ENCODE peak calls at places on chromosomes 6 and 20, in six cellular contexts. B, I, Q, L, T and K are unnamed samples.

GRCh38 chr20:59765599-59766177 is 161.3 kb downstream of the PHACTR3 start:
- DNase-seq in B (no peak), I (no peak), Q (peak; percentile 21), L (no peak), T (no peak), K (no peak)

GRCh38 chr6:130744601-130745382 is 82.4 kb upstream of the SMLR1 start:
- DNase-seq in B (no peak), I (no peak), Q (no peak), L (no peak), T (no peak), K (no peak)

GRCh38 chr6:117906454-117906904 is 585 bp upstream of the SLC35F1 start:
- DNase-seq in B (no peak), I (no peak), Q (no peak), L (no peak), T (no peak), K (no peak)

GRCh38 chr20:24663496-24663895 is 194.1 kb downstream of the SYNDIG1 start:
- DNase-seq in B (no peak), I (no peak), Q (no peak), L (peak; percentile 58), T (no peak), K (no peak)

GRCh38 chr20:10385850-10386544 is 48.0 kb downstream of the MKKS start:
- DNase-seq in B (no peak), I (no peak), Q (no peak), L (no peak), T (no peak), K (no peak)

GRCh38 chr6:130503146-130503545 is 137.3 kb downstream of the TMEM200A start:
- DNase-seq in B (no peak), I (no peak), Q (no peak), L (no peak), T (no peak), K (no peak)

GRCh38 chr6:125220712-125221111 is 67.1 kb downstream of the TPD52L1 start:
- DNase-seq in B (no peak), I (no peak), Q (peak; percentile 70), L (no peak), T (peak; percentile 37), K (no peak)

GRCh38 chr6:82371799-82372508 is 8.3 kb downstream of the TPBG start:
- DNase-seq in B (no peak), I (no peak), Q (no peak), L (no peak), T (no peak), K (no peak)

GRCh38 chr20:38935285-38935684 is 9.1 kb downstream of the FAM83D start:
- DNase-seq in B (peak; percentile 51), I (no peak), Q (no peak), L (no peak), T (no peak), K (no peak)

GRCh38 chr20:38001173-38001875 is 31.9 kb downstream of the TTI1 start:
- DNase-seq in B (no peak), I (no peak), Q (no peak), L (no peak), T (no peak), K (peak; percentile 75)

GRCh38 chr20:2812189-2812588 is 2.6 kb upstream of the C20orf141 start:
- DNase-seq in B (no peak), I (no peak), Q (no peak), L (no peak), T (no peak), K (no peak)

GRCh38 chr6:3484240-3484639 is 27.4 kb upstream of the SLC22A23 start:
- DNase-seq in B (no peak), I (no peak), Q (no peak), L (no peak), T (no peak), K (peak; percentile 31)

GRCh38 chr6:145483191-145483996 is 251.9 kb downstream of the EPM2A start:
- DNase-seq in B (peak; percentile 3), I (no peak), Q (no peak), L (no peak), T (no peak), K (no peak)

DNA sequence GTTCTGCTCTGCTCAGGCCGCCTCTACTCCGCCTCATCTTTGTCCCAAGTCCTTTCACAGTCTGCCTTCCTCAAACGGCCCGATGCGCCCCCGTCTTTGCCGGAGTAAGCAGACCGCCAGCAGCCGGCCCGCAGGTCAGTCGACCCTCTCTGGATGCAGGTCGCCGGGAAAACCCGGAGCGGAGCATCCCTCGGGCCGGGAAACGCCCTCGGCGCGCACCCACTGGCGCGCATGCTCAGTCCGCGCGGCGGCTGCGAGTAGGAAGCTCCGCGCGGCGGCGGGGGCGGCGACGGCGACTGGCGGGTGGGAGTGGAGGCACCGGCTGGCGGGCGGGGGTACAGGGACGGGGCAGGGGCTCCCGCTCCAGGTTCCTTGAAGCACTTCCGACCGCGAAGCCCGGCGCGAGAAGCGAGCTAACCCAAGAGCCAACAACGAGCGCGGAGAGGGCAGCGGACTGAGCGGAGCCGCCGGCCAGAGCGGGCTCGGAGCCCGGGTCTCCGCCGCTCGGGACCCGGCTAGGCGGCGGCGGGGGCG is at the start of gene LRRC1:
- DNase-seq in B (peak; percentile 74), I (peak; percentile 96), Q (peak; percentile 94), L (peak; percentile 97), T (peak; percentile 89), K (peak; percentile 91)
- TF ChIP-seq POLR2A in B (peak; percentile 63), I (no peak), Q (no peak), L (peak; percentile 40), T (peak; percentile 40), K (peak; percentile 84)

DNA sequence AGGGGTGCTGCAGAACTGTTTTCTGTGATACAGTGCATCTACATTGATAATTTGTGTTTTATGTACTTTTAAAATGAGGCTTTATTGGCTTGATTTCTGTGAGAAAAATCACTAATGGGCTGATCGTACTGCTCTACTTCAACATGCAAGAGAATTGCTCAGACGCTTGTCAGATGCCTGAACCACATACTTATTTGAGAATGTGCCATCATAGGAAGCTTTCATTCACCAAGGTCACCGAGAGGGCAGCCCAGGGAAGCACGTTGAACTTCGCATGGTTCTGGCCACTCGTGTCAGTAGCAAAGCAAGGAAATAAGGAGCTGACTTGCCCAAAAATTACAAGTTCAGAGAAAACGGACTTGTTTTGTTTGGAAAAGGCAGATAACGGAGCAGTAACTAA is 168.5 kb upstream of the AKAP12 start:
- DNase-seq in B (no peak), I (no peak), Q (peak; percentile 76), L (no peak), T (peak; percentile 68), K (peak; percentile 15)
- TF ChIP-seq POLR2A in B (no peak), I (no peak), Q (no peak), L (no peak), T (no peak), K (no peak)

GRCh38 chr20:40186826-40187225 is 502.2 kb downstream of the MAFB start:
- DNase-seq in B (no peak), I (no peak), Q (no peak), L (no peak), T (no peak), K (no peak)
- TF ChIP-seq POLR2A in B (no peak), I (no peak), Q (no peak), L (no peak), T (no peak), K (no peak)

DNA sequence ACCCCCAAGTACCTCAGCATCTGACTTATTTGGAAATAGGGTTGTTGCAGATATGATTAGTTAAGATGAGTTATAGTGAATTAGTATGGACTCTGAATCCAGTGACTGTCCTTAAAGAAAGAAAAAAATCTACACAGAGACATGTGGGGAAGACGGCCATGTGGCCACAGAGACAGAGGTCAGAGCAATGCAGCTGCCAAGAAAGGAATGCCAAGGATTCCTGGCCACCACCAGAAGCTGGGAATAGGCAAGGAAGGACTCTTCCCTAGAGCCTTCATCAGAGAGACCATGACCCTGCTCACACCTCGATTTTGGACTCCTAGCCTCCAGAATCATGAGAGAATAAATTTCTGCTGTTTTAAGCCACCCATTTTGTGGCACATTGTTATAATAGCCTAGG is 81.8 kb downstream of the FYN start:
- DNase-seq in B (no peak), I (no peak), Q (no peak), L (no peak), T (no peak), K (no peak)
- TF ChIP-seq POLR2A in B (no peak), I (no peak), Q (no peak), L (no peak), T (no peak), K (no peak)

DNA sequence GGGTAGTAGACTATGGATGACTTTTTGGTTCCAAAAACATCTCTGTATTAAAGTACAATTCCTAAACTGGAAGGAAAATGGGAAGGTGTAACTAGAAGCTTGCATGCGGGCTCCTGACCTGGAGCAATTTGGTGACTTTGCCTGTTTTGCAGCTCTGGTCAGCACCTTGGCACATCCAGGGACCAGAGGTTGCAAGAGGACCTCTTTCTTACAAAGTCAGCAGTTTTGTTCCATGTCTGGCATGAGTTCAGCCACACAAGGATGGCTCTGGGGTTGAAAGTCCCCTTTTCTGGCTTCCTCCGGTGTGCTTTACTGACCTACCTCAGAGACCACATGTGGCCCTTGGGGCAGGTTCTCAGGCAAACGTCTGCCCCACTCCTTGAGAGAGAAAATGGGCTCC is 22.7 kb upstream of the CD93 start:
- DNase-seq in B (no peak), I (no peak), Q (no peak), L (peak; percentile 14), T (no peak), K (no peak)
- TF ChIP-seq POLR2A in B (no peak), I (no peak), Q (no peak), L (no peak), T (no peak), K (no peak)

GRCh38 chr20:13638496-13639477 is at the start of gene TASP1:
- DNase-seq in B (peak; percentile 98), I (peak; percentile 95), Q (peak; percentile 99), L (peak; percentile 98), T (peak; percentile 95), K (peak; percentile 83)

GRCh38 chr20:13648291-13648690 is 9.6 kb upstream of the TASP1 start:
- DNase-seq in B (no peak), I (no peak), Q (no peak), L (no peak), T (no peak), K (no peak)

GRCh38 chr20:13649548-13649947 is 10.8 kb upstream of the TASP1 start:
- DNase-seq in B (no peak), I (peak; percentile 77), Q (peak; percentile 37), L (no peak), T (peak; percentile 41), K (no peak)

GRCh38 chr20:13648872-13649271 is 10.1 kb upstream of the TASP1 start:
- DNase-seq in B (no peak), I (no peak), Q (no peak), L (no peak), T (no peak), K (no peak)

DNA sequence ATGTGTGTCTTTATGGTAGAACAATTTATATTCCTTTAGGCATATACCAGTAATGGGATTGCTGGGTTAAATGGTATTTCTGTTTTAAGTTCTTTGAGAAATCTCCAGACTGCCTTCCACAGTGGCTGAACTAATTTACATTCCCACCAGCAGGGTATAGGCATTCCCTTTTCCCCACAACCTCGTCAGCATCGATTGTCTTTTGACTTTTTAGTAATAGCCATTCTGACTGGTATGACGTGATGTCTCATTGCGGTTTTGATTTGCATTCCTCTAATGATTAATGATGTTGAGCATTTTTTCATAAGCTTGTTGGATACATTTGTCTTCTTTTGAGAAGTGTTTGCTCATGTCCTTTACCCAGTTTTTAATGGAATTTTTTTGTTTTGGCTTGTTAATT is 5.3 kb upstream of the TASP1 start:
- DNase-seq in B (no peak), I (no peak), Q (no peak), L (no peak), T (no peak), K (no peak)
- TF ChIP-seq POLR2A in B (no peak), I (no peak), Q (no peak), L (no peak), T (no peak), K (no peak)